ENCODE peak calls at places on chromosomes 3 and 15, in ten cellular contexts. K is NCI-H1694 treated with DMSO at 0.1 percent for 48 hours; N is T-cell; R is WTC11; V is HEK293T; H is MCF 10A; J is dorsolateral prefrontal cortex; Y is left ventricle myocardium superior; L is stimulated activated CD4-positive, alpha-beta T cell treated with anti-CD3 and anti-CD28 coated beads, Interleukin-1b, Interleukin-23, amount 100 ng/mL, for 1 hour; O is GM19239. A is an unnamed sample.

GRCh38 chr3:54743755-54744154 is 184.1 kb downstream of the LRTM1 start:
- DNase-seq in N (no peak), K (no peak), J (no peak), Y (no peak), V (no peak), L (no peak), H (no peak), R (no peak), O (no peak), A (no peak)

GRCh38 chr3:64658001-64658400 is 29.8 kb downstream of the ADAMTS9 start:
- DNase-seq in J (no peak), H (no peak), Y (no peak), K (no peak), V (no peak), L (no peak), N (no peak), O (no peak), R (no peak), A (no peak)

GRCh38 chr3:149534671-149535394 is 60.3 kb downstream of the TM4SF4 start:
- DNase-seq in O (no peak), R (no peak), K (no peak), N (no peak), Y (peak; percentile 43), H (no peak), J (no peak), L (no peak), V (no peak), A (no peak)

GRCh38 chr3:73508330-73508954 is 116.3 kb downstream of the PDZRN3 start:
- DNase-seq in N (no peak), H (peak; percentile 72), R (peak; percentile 54), V (peak; percentile 69), O (peak; percentile 12), J (peak; percentile 41), K (peak; percentile 6), L (no peak), Y (no peak), A (no peak)

GRCh38 chr3:197811343-197811742 is 20.3 kb downstream of the LRCH3 start:
- DNase-seq in L (no peak), K (no peak), O (no peak), N (no peak), Y (peak; percentile 48), V (no peak), H (peak; percentile 69), J (no peak), R (no peak), A (no peak)

GRCh38 chr15:32994810-32995424 is 199.6 kb downstream of the FMN1 start:
- DNase-seq in Y (no peak), H (peak; percentile 52), O (no peak), N (no peak), R (no peak), V (peak; percentile 8), L (no peak), K (no peak), J (no peak), A (no peak)

GRCh38 chr3:123883111-123883510 is 1.0 kb downstream of the MYLK start:
- DNase-seq in J (no peak), V (no peak), N (no peak), O (no peak), K (no peak), L (no peak), H (no peak), Y (no peak), R (no peak), A (no peak)

GRCh38 chr3:47802734-47803477 is at the start of gene DHX30:
- DNase-seq in O (peak; percentile 87), J (peak; percentile 90), N (peak; percentile 80), H (peak; percentile 80), R (peak; percentile 71), K (peak; percentile 26), L (peak; percentile 53), Y (peak; percentile 94), V (peak; percentile 85), A (no peak)

GRCh38 chr3:192929146-192929545 is 11.5 kb upstream of the MB21D2 start:
- DNase-seq in O (no peak), J (no peak), H (no peak), R (no peak), K (no peak), V (no peak), Y (no peak), L (no peak), N (no peak), A (no peak)

GRCh38 chr15:61401903-61402698 is 173.0 kb upstream of the RORA start:
- DNase-seq in K (no peak), V (no peak), H (no peak), Y (no peak), N (no peak), J (no peak), R (no peak), O (no peak), L (no peak), A (no peak)

GRCh38 chr3:182451871-182452270 is 341.4 kb upstream of the ATP11B start:
- DNase-seq in L (no peak), O (no peak), N (no peak), R (no peak), Y (no peak), K (no peak), V (no peak), J (no peak), H (no peak), A (no peak)

GRCh38 chr3:42653560-42654330 is at the start of gene ZBTB47:
- DNase-seq in N (no peak), J (peak; percentile 57), H (no peak), O (no peak), Y (peak; percentile 80), K (no peak), R (no peak), L (no peak), V (peak; percentile 43), A (no peak)

GRCh38 chr15:78537266-78537665 is 3.0 kb upstream of the PSMA4 start:
- DNase-seq in R (no peak), H (no peak), K (no peak), L (no peak), N (no peak), Y (no peak), O (no peak), V (no peak), J (no peak), A (no peak)

GRCh38 chr3:122992628-122993570 is 34.7 kb downstream of the SEMA5B start:
- DNase-seq in H (no peak), R (no peak), J (peak; percentile 51), O (no peak), K (peak; percentile 45), N (no peak), L (no peak), Y (peak; percentile 50), V (no peak), A (no peak)

GRCh38 chr15:53080484-53080883 is 290.3 kb upstream of the ONECUT1 start:
- DNase-seq in N (no peak), H (no peak), J (no peak), O (no peak), V (no peak), Y (no peak), R (no peak), K (no peak), L (no peak), A (no peak)

GRCh38 chr3:197367081-197367780 is 68.8 kb upstream of the DLG1 start:
- DNase-seq in V (no peak), K (peak; percentile 48), H (peak; percentile 93), L (no peak), Y (no peak), O (no peak), J (no peak), N (no peak), R (no peak), A (no peak)

GRCh38 chr3:25235033-25235432 is 193.0 kb upstream of the RARB start:
- DNase-seq in O (no peak), V (no peak), L (no peak), Y (no peak), H (no peak), R (no peak), J (no peak), K (no peak), N (no peak), A (no peak)

GRCh38 chr3:159936541-159936940 is 52.1 kb upstream of the IL12A start:
- DNase-seq in L (no peak), O (no peak), V (no peak), Y (no peak), N (no peak), J (no peak), H (no peak), K (no peak), R (no peak), A (no peak)

GRCh38 chr3:123841476-123842238 is 42.5 kb downstream of the MYLK start:
- DNase-seq in N (no peak), H (no peak), L (no peak), V (no peak), O (no peak), R (no peak), Y (no peak), K (no peak), J (no peak), A (no peak)

GRCh38 chr3:37768107-37768809 is 93.4 kb upstream of the CTDSPL start:
- DNase-seq in V (peak; percentile 54), N (no peak), J (no peak), O (no peak), H (peak; percentile 34), L (no peak), K (no peak), R (no peak), Y (no peak), A (no peak)